ENCODE peak calls at places on chromosome 5, in five cellular contexts. H is aorta; R is CD8-positive, alpha-beta memory T cell; Y is transverse colon; E is PC-9. W is an unnamed sample.

GRCh38 chr5:137778772-137779564 is 24.8 kb upstream of the HNRNPA0 start:
- DNase-seq in E (no peak), Y (no peak), R (no peak), H (no peak), W (peak; percentile 19)

GRCh38 chr5:8209500-8209899 is 340.6 kb downstream of the MTRR start:
- DNase-seq in Y (no peak), E (no peak), H (no peak), R (no peak), W (no peak)

GRCh38 chr5:167982-168660 is 23.2 kb upstream of the LRRC14B start:
- DNase-seq in R (no peak), E (peak; percentile 64), H (peak; percentile 57), Y (no peak), W (no peak)

GRCh38 chr5:200985-201384 is 9.7 kb downstream of the LRRC14B start:
- DNase-seq in E (no peak), R (no peak), H (no peak), Y (no peak), W (no peak)

GRCh38 chr5:34062419-34062818 is 19.4 kb upstream of the C1QTNF3 start:
- DNase-seq in Y (no peak), H (no peak), E (no peak), R (no peak), W (no peak)

GRCh38 chr5:150186796-150187356 is 3.0 kb upstream of the SLC6A7 start:
- DNase-seq in H (no peak), R (no peak), E (no peak), Y (no peak), W (no peak)

GRCh38 chr5:114658179-114658578 is 296.3 kb downstream of the KCNN2 start:
- DNase-seq in E (no peak), R (no peak), Y (no peak), H (no peak), W (no peak)

GRCh38 chr5:176822426-176823075 is 12.2 kb downstream of the UNC5A start:
- DNase-seq in E (peak; percentile 99), Y (no peak), R (no peak), H (no peak), W (no peak)

GRCh38 chr5:57900356-57900944 is 417.8 kb upstream of the ACTBL2 start:
- DNase-seq in R (no peak), H (no peak), Y (no peak), E (no peak), W (no peak)

GRCh38 chr5:72441861-72442540 is 65.2 kb downstream of the ZNF366 start:
- DNase-seq in Y (no peak), E (peak; percentile 43), R (no peak), H (no peak), W (no peak)

GRCh38 chr5:132662925-132663770 is 5.2 kb downstream of the IL13 start:
- DNase-seq in H (no peak), E (no peak), Y (no peak), R (no peak), W (peak; percentile 53)

GRCh38 chr5:14155075-14155474 is 11.9 kb downstream of the TRIO start:
- DNase-seq in H (no peak), E (peak; percentile 33), R (no peak), Y (no peak), W (no peak)

GRCh38 chr5:170523129-170523497 is 19.3 kb downstream of the KCNIP1 start:
- DNase-seq in H (no peak), R (no peak), E (no peak), Y (no peak), W (no peak)

GRCh38 chr5:96093340-96093739 is 131.7 kb upstream of the ELL2 start:
- DNase-seq in R (no peak), H (no peak), Y (no peak), E (peak; percentile 53), W (no peak)

GRCh38 chr5:2757563-2758311 is 6.3 kb upstream of the IRX2 start:
- DNase-seq in Y (no peak), R (no peak), E (peak; percentile 94), H (no peak), W (no peak)

GRCh38 chr5:8538813-8539212 is 669.9 kb downstream of the MTRR start:
- DNase-seq in Y (no peak), R (no peak), H (no peak), E (no peak), W (no peak)

GRCh38 chr5:150485770-150486401 is 22.0 kb upstream of the NDST1 start:
- DNase-seq in E (no peak), R (peak; percentile 14), H (peak; percentile 92), Y (peak; percentile 63), W (peak; percentile 8)

GRCh38 chr5:101782352-101783087 is 513.6 kb downstream of the SLCO4C1 start:
- DNase-seq in E (no peak), Y (no peak), R (no peak), H (no peak), W (no peak)

GRCh38 chr5:160023883-160024635 is 15.1 kb downstream of the TTC1 start:
- DNase-seq in E (no peak), Y (no peak), R (no peak), H (no peak), W (no peak)

GRCh38 chr5:81361600-81361999 is 32.3 kb downstream of the ACOT12 start:
- DNase-seq in E (no peak), H (no peak), Y (no peak), R (no peak), W (no peak)

GRCh38 chr5:18043344-18043743 is 409.1 kb downstream of the TAF11L14 start:
- DNase-seq in Y (no peak), H (no peak), E (no peak), R (no peak), W (no peak)

GRCh38 chr5:159053216-159053615 is 46.5 kb downstream of the EBF1 start:
- DNase-seq in E (no peak), R (no peak), Y (no peak), H (no peak), W (no peak)

GRCh38 chr5:43065384-43066230 is 25.5 kb upstream of the ANXA2R start:
- DNase-seq in E (peak; percentile 69), R (peak; percentile 52), H (peak; percentile 87), Y (peak; percentile 62), W (peak; percentile 65)

GRCh38 chr5:74288448-74289109 is 351.9 kb downstream of the ENC1 start:
- DNase-seq in E (no peak), H (no peak), Y (no peak), R (no peak), W (no peak)

GRCh38 chr5:52943808-52944207 is 45.3 kb upstream of the ITGA2 start:
- DNase-seq in R (no peak), Y (no peak), H (no peak), E (no peak), W (no peak)

GRCh38 chr5:59095480-59095879 is 512.6 kb downstream of the RAB3C start:
- DNase-seq in E (no peak), H (no peak), Y (no peak), R (no peak), W (no peak)

GRCh38 chr5:40781843-40782409 is 16.2 kb downstream of the PRKAA1 start:
- DNase-seq in R (no peak), H (no peak), E (no peak), Y (no peak), W (no peak)

GRCh38 chr5:68242743-68243142 is 27.2 kb downstream of the PIK3R1 start:
- DNase-seq in R (no peak), E (no peak), H (no peak), Y (no peak), W (no peak)

GRCh38 chr5:61623401-61624069 is 291.5 kb downstream of the ZSWIM6 start:
- DNase-seq in R (no peak), H (no peak), Y (no peak), E (no peak), W (no peak)

GRCh38 chr5:72848474-72849428 is 32.3 kb downstream of the TNPO1 start:
- DNase-seq in R (peak; percentile 22), E (no peak), H (peak; percentile 89), Y (peak; percentile 57), W (no peak)

DNA sequence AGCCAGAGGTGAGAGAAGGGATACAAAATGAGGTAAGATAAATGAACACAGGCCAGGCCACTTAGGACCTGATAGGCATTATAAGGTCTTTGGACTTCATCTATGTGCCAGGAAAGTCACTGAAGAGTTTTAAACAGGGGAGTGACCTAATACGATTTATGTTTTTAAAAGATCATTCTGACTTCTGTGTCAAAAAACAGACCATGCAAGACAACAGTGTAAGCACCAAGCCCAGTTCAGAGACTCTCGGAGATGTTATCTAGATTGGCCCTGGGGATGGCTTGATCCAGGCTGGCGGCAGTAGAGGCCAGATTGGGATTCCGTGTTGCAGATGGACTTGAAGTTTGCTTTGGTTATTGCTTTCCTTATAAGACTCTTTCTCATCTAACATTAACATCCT is 43.0 kb upstream of the DPYSL3 start:
- DNase-seq in Y (no peak), R (no peak), H (no peak), E (no peak), W (no peak)
- H3K4me3 ChIP-seq in Y (no peak overlapping the region), R (no peak overlapping the region), H (no peak overlapping the region), E (no peak overlapping the region), W (no peak overlapping the region)

DNA sequence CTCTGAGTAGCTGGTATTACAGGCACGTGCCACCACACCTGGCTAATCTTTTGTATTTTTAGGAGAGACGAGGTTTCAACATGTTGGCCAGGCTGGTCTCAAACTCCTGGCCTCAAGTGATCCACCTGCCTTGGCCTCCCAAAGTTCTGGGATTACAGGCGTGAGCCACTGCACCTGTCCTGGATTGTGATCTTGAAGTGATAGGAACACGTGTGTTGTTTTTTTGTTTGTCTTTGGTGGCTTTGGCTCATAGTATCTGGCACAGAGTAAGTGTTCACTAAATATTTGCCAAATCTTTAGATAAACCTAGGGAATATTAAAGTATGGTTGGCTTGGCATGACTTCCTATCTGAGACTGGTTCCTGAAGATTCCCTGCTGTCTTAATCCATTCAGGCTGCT is 172.7 kb downstream of the ARHGAP26 start:
- DNase-seq in R (no peak), H (no peak), E (no peak), Y (no peak), W (no peak)
- H3K4me1 ChIP-seq in R (peaks cover 9% of the 10 kb centered on the region), H (no peaks in the 10 kb centered on the region), E (no peaks in the 10 kb centered on the region), Y (no peaks in the 10 kb centered on the region), W (peaks cover 9% of the 10 kb centered on the region)

GRCh38 chr5:127358274-127358673 is 67.7 kb downstream of the MEGF10 start:
- DNase-seq in Y (no peak), E (no peak), H (no peak), R (no peak), W (no peak)
- H3K4me3 ChIP-seq in Y (no peak overlapping the region), E (no peak overlapping the region), H (no peak overlapping the region), R (no peak overlapping the region), W (no peak overlapping the region)

GRCh38 chr5:140109818-140110733 is 3.8 kb upstream of the PURA start:
- DNase-seq in E (no peak), Y (no peak), H (no peak), R (no peak), W (no peak)
- H3K4me1 ChIP-seq in E (peaks cover 39% of the 10 kb centered on the region), Y (peaks cover 49% of the 10 kb centered on the region), H (no peaks in the 10 kb centered on the region), R (peaks cover 52% of the 10 kb centered on the region), W (peaks cover 58% of the 10 kb centered on the region)

GRCh38 chr5:119400248-119400647 is 44.4 kb downstream of the TNFAIP8 start:
- DNase-seq in H (no peak), E (peak; percentile 43), R (no peak), Y (no peak), W (no peak)
- H3K4me3 ChIP-seq in H (no peak overlapping the region), E (no peak overlapping the region), R (no peak overlapping the region), Y (no peak overlapping the region), W (no peak overlapping the region)

GRCh38 chr5:26148569-26149107 is 889.7 kb downstream of the CDH9 start:
- DNase-seq in H (no peak), E (no peak), R (no peak), Y (no peak), W (no peak)

GRCh38 chr5:26143259-26143658 is 895.1 kb downstream of the CDH9 start:
- DNase-seq in R (no peak), Y (no peak), H (no peak), E (no peak), W (no peak)
- H3K4me1 ChIP-seq in R (no peaks in the 10 kb centered on the region), Y (no peaks in the 10 kb centered on the region), H (no peaks in the 10 kb centered on the region), E (no peaks in the 10 kb centered on the region), W (no peaks in the 10 kb centered on the region)

W was measured in CD4-positive, alpha-beta memory T cell.